ENCODE peak calls at places on chromosomes 4 and X, in seven cellular contexts. C is heart right ventricle, O is stomach, L is psoas muscle, K is H9, P is fibroblast of lung, I is tibial artery. X is an unnamed sample.

GRCh38 chr4:36332023-36332781 is 50.8 kb downstream of the DTHD1 start:
- DNase-seq in I (no peak), O (no peak), P (peak; percentile 25), K (no peak), C (no peak), L (no peak), X (no peak)

GRCh38 chrX:9312922-9313867 is 151.7 kb upstream of the TBL1X start:
- DNase-seq in I (peak; percentile 22), K (peak; percentile 46), C (peak; percentile 40), O (peak; percentile 66), P (no peak), L (peak; percentile 36), X (no peak)

GRCh38 chrX:2933125-2933900 is 4.2 kb upstream of the ARSD start:
- DNase-seq in K (no peak), P (no peak), C (no peak), I (no peak), O (no peak), L (no peak), X (no peak)

GRCh38 chr4:148044889-148045352 is 313.0 kb downstream of the ARHGAP10 start:
- DNase-seq in C (no peak), L (no peak), O (no peak), I (no peak), K (no peak), P (no peak), X (no peak)

GRCh38 chrX:43654431-43655150 is 1.5 kb upstream of the MAOA start:
- DNase-seq in I (peak; percentile 94), K (peak; percentile 95), P (peak; percentile 87), C (peak; percentile 91), L (peak; percentile 93), O (peak; percentile 94), X (peak; percentile 96)

GRCh38 chr4:112348488-112349158 is 51.5 kb downstream of the ALPK1 start:
- DNase-seq in K (peak; percentile 85), L (peak; percentile 72), O (no peak), P (peak; percentile 67), C (peak; percentile 69), I (peak; percentile 59), X (no peak)

GRCh38 chr4:97867557-97868091 is 275.7 kb downstream of the STPG2 start:
- DNase-seq in C (no peak), O (no peak), K (no peak), P (no peak), L (no peak), I (no peak), X (no peak)

GRCh38 chr4:156999175-156999517 is 27.5 kb upstream of the PDGFC start:
- DNase-seq in K (peak; percentile 55), C (no peak), L (no peak), P (peak; percentile 99), I (peak; percentile 26), O (peak; percentile 43), X (peak; percentile 78)

GRCh38 chr4:176789955-176790354 is 2.8 kb downstream of the VEGFC start:
- DNase-seq in O (no peak), I (no peak), L (no peak), K (no peak), P (peak; percentile 71), C (no peak), X (no peak)

GRCh38 chr4:172515266-172515879 is 653.2 kb upstream of the GALNT7 start:
- DNase-seq in I (no peak), K (peak; percentile 51), L (no peak), C (no peak), O (no peak), P (peak; percentile 59), X (no peak)

GRCh38 chr4:94412019-94413017 is 39.4 kb upstream of the PDLIM5 start:
- DNase-seq in O (no peak), K (no peak), P (peak; percentile 88), L (no peak), C (no peak), I (no peak), X (no peak)

GRCh38 chr4:176339936-176340761 is 20.4 kb downstream of the SPCS3 start:
- DNase-seq in L (no peak), C (no peak), O (no peak), I (no peak), P (peak; percentile 35), K (no peak), X (no peak)

GRCh38 chr4:44927361-44928061 is 201.2 kb upstream of the GNPDA2 start:
- DNase-seq in K (no peak), P (peak; percentile 2), L (no peak), C (no peak), I (no peak), O (no peak), X (no peak)

GRCh38 chrX:111254896-111255693 is 15.2 kb downstream of the CAPN6 start:
- DNase-seq in O (no peak), I (no peak), K (no peak), L (no peak), P (peak; percentile 26), C (no peak), X (no peak)

GRCh38 chrX:122835886-122836285 is 348.2 kb upstream of the GRIA3 start:
- DNase-seq in K (no peak), P (peak; percentile 57), L (no peak), I (no peak), O (no peak), C (no peak), X (no peak)

GRCh38 chr4:531076-531475 is 32.1 kb downstream of the PIGG start:
- DNase-seq in K (no peak), P (no peak), C (no peak), O (no peak), I (no peak), L (no peak), X (no peak)

GRCh38 chrX:129984196-129984962 is 1.9 kb downstream of the BCORL1 start:
- DNase-seq in O (no peak), K (peak; percentile 34), C (peak; percentile 40), I (peak; percentile 20), L (peak; percentile 32), P (peak; percentile 3), X (peak; percentile 68)

GRCh38 chr4:150130953-150131352 is 52.7 kb downstream of the DCLK2 start:
- DNase-seq in K (no peak), C (no peak), L (peak; percentile 25), P (peak; percentile 86), I (no peak), O (no peak), X (peak; percentile 71)

DNA sequence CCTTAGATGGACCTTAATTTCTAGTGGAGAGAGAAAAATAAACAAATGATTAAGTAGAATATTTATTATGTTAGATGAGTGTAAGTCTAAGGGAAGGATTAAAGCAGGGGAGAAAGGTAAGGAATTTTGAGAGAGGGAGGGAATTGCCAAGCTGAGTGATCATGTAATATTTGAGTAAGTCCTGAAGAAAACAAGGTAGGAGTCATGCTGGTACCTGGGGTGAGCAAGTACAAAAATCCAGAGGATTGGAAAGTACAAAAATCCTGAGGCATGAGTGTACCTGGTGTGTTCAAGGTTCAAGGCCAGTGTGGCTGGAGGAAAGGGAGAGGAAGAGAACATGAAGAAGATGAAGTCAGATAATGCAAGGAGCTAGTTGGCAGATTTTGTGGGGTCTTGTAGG is 87.2 kb upstream of the MYOZ2 start:
- DNase-seq in O (no peak), L (no peak), K (no peak), P (no peak), I (no peak), C (no peak), X (no peak)
- H3K27ac ChIP-seq in O (no peak overlapping the region), L (peak overlapping the region; percentile 98), K (no peak overlapping the region), P (no peak overlapping the region), I (no peak overlapping the region), C (no peak overlapping the region), X (peak overlapping the region; percentile 32)

GRCh38 chrX:134749651-134750450 is 91.6 kb upstream of the PLAC1 start:
- DNase-seq in P (no peak), K (no peak), O (no peak), L (no peak), I (no peak), C (no peak), X (no peak)

GRCh38 chrX:134758652-134759051 is 100.4 kb upstream of the PLAC1 start:
- DNase-seq in I (no peak), L (no peak), P (no peak), K (no peak), O (no peak), C (no peak), X (no peak)

GRCh38 chrX:134752558-134752957 is 94.3 kb upstream of the PLAC1 start:
- DNase-seq in C (no peak), L (no peak), P (no peak), K (no peak), I (no peak), O (no peak), X (no peak)

GRCh38 chrX:134753185-134754008 is 95.1 kb upstream of the PLAC1 start:
- DNase-seq in C (no peak), P (peak; percentile 36), O (no peak), L (no peak), K (no peak), I (no peak), X (no peak)
- TF ChIP-seq CTCF in C (peak; percentile 36), P (peak; percentile 22), O (no peak), L (peak; percentile 40), K (peak; percentile 15), I (no peak), X (no peak)

GRCh38 chr4:168840988-168841681 is 168.9 kb downstream of the CBR4 start:
- DNase-seq in K (peak; percentile 50), L (no peak), P (peak; percentile 26), O (peak; percentile 61), C (peak; percentile 53), I (no peak), X (no peak)
- H3K4me1 ChIP-seq in K (peaks cover 7% of the 10 kb centered on the region), L (peaks cover 76% of the 10 kb centered on the region), P (peaks cover 7% of the 10 kb centered on the region), O (peaks cover 22% of the 10 kb centered on the region), C (peaks cover 56% of the 10 kb centered on the region), I (no peaks in the 10 kb centered on the region), X (peaks cover 80% of the 10 kb centered on the region)

GRCh38 chr4:128830906-128831525 is 21.5 kb downstream of the JADE1 start:
- DNase-seq in O (no peak), C (no peak), I (no peak), L (no peak), P (peak; percentile 29), K (no peak), X (no peak)

GRCh38 chr4:128832253-128832641 is 22.7 kb downstream of the JADE1 start:
- DNase-seq in C (no peak), I (no peak), P (no peak), O (no peak), K (no peak), L (no peak), X (no peak)

GRCh38 chr4:128835498-128836222 is 26.2 kb downstream of the JADE1 start:
- DNase-seq in C (peak; percentile 80), P (peak; percentile 53), K (no peak), O (peak; percentile 78), I (peak; percentile 46), L (peak; percentile 65), X (peak; percentile 70)

GRCh38 chr4:128827280-128827679 is 17.8 kb downstream of the JADE1 start:
- DNase-seq in K (no peak), I (no peak), P (no peak), O (no peak), C (no peak), L (no peak), X (no peak)

DNA sequence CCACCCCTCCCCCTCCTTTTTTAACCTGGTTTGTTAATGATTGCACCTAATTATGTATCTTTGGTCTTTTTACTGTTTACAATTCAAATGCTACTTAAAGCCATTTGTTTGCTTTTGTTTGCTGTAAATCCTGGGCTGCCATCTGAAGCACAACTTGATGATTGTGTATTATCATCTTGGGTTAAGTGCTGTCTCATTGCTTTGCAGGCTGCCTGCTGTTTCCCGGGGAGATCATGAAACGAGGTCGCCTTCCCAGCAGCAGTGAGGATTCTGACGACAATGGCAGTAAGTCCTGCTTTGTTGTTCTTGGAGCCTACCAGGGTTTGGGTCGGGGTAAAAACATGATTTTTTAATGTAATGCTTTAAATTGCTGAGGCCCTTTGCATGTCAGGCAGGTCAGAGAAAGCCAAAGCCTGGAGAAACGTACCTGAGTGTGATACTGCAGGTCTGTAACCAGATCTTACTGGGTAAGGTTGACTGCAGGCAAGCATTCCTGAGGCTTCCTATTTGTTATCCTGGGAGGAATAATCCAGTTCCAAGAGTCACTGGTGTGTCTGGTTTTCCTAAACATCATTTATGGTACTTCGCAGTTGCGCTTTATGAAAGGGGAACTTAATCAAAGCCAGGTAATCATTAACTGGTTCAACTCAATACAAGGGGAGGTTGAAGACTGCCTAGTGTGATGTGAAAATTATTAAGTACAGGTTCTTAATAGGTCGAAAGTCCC is 22.2 kb downstream of the JADE1 start:
- DNase-seq in C (no peak), L (no peak), P (peak; percentile 58), K (peak; percentile 70), I (no peak), O (no peak), X (no peak)
- H3K27ac ChIP-seq in C (peak overlapping the region; percentile 41), L (peak overlapping the region; percentile 47), P (peak overlapping the region; percentile 22), K (peak overlapping the region; percentile 1), I (peak overlapping the region; percentile 13), O (peak overlapping the region; percentile 54), X (peak overlapping the region; percentile 18)

X was measured in ascending aorta.